ENCODE peak calls at places on chromosomes 2 and 18, in four cellular contexts. V is Peyer's patch, T is sigmoid colon, K is tibial nerve. H is an unnamed sample. For H3K27me3, the result is how much of the 10 kb centered on the place peaks cover.

GRCh38 chr2:109460553-109461324 is 153.0 kb downstream of the SEPTIN10 start:
- DNase-seq in V (peak), T (peak), K (no peak), H (no peak)

GRCh38 chr2:46521215-46521683 is 41.9 kb downstream of the TMEM247 start:
- DNase-seq in V (peak), T (peak), K (peak), H (no peak)

GRCh38 chr18:75658330-75658729 is 230.8 kb upstream of the SMIM21 start:
- DNase-seq in V (no peak), T (no peak), K (no peak), H (no peak)

GRCh38 chr2:9946818-9947217 is 4.7 kb upstream of the GRHL1 start:
- DNase-seq in V (no peak), T (no peak), K (no peak), H (no peak)

GRCh38 chr18:72460210-72460680 is 83.9 kb downstream of the CBLN2 start:
- DNase-seq in V (no peak), T (no peak), K (no peak), H (no peak)

GRCh38 chr2:196274387-196274809 is 103.0 kb upstream of the STK17B start:
- DNase-seq in V (peak), T (no peak), K (peak), H (no peak)

GRCh38 chr2:15808980-15809379 is 131.4 kb upstream of the MYCN start:
- DNase-seq in V (no peak), T (no peak), K (no peak), H (no peak)

GRCh38 chr2:108449410-108450200 is 599 bp downstream of the GCC2 start:
- DNase-seq in V (peak), T (no peak), K (peak), H (no peak)

GRCh38 chr2:1564506-1564905 is 151.2 kb downstream of the TPO start:
- DNase-seq in V (no peak), T (peak), K (no peak), H (no peak)

GRCh38 chr2:58644992-58645391 is 403.9 kb upstream of the FANCL start:
- DNase-seq in V (no peak), T (no peak), K (no peak), H (no peak)

GRCh38 chr2:74440005-74440377 is 1.7 kb downstream of the RTKN start:
- DNase-seq in V (no peak), T (peak), K (peak), H (no peak)

GRCh38 chr18:47342566-47342965 is 91.1 kb upstream of the SKOR2 start:
- DNase-seq in V (no peak), T (no peak), K (no peak), H (no peak)

GRCh38 chr2:38116762-38117161 is 40.8 kb upstream of the CYP1B1 start:
- DNase-seq in V (no peak), T (no peak), K (no peak), H (no peak)

GRCh38 chr2:27885246-27885645 is 4.9 kb downstream of the RBKS start:
- DNase-seq in V (no peak), T (no peak), K (no peak), H (no peak)

GRCh38 chr2:237157551-237158102 is 71.9 kb downstream of the COPS8 start:
- DNase-seq in V (no peak), T (no peak), K (no peak), H (no peak)

GRCh38 chr2:24276349-24276899 is 83.9 kb downstream of the ITSN2 start:
- DNase-seq in V (no peak), T (no peak), K (no peak), H (no peak)

GRCh38 chr2:132668189-132668833 is 1.7 kb downstream of the LYPD1 start:
- DNase-seq in V (no peak), T (no peak), K (no peak), H (no peak)

GRCh38 chr2:191391171-191391570 is 146.0 kb downstream of the MYO1B start:
- DNase-seq in V (no peak), T (no peak), K (no peak), H (no peak)

GRCh38 chr2:164896226-164896625 is 54.6 kb upstream of the COBLL1 start:
- DNase-seq in V (no peak), T (no peak), K (no peak), H (no peak)

GRCh38 chr2:176178807-176179271 is 9.6 kb upstream of the HOXD1 start:
- DNase-seq in V (no peak), T (no peak), K (no peak), H (no peak)

GRCh38 chr2:176184749-176185148 is 3.7 kb upstream of the HOXD1 start:
- DNase-seq in V (no peak), T (no peak), K (no peak), H (no peak)

GRCh38 chr2:176178271-176178806 is 10.1 kb upstream of the HOXD1 start:
- DNase-seq in V (no peak), T (no peak), K (no peak), H (no peak)

GRCh38 chr2:176182671-176183070 is 5.8 kb upstream of the HOXD1 start:
- DNase-seq in V (no peak), T (no peak), K (no peak), H (no peak)

GRCh38 chr2:176181551-176181950 is 6.9 kb upstream of the HOXD1 start:
- DNase-seq in V (no peak), T (no peak), K (no peak), H (no peak)
- H3K27me3 ChIP-seq in V (under half), T (under half), K (half or more), H (under half)

GRCh38 chr2:194559523-194559922 is 1097.5 kb upstream of the SLC39A10 start:
- DNase-seq in V (no peak), T (no peak), K (no peak), H (no peak)

GRCh38 chr2:194562329-194562728 is 1094.7 kb upstream of the SLC39A10 start:
- DNase-seq in V (no peak), T (no peak), K (no peak), H (no peak)

GRCh38 chr2:194557993-194558392 is 1099.0 kb upstream of the SLC39A10 start:
- DNase-seq in V (no peak), T (no peak), K (no peak), H (no peak)

GRCh38 chr2:194556639-194557038 is 1100.4 kb upstream of the SLC39A10 start:
- DNase-seq in V (no peak), T (no peak), K (no peak), H (no peak)

DNA sequence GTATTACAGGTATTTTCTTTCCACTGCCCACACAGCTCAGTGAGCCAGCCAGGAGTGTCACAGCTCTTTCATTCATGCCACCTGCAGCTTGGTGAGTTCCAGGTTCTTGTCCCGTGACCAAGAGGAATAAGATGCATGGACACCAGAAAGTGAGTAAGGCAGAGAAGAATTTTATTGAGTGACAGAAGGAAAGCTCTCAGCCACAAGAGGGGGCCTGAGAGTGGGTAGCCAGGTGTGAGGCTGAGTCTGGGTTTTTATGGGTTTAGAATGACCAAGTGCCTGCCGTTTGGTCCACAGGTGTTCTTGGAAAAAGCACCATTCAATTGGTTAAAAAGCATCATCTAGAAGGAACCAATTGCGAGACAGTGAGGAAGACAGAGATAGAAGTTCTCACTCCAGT is 1097.1 kb upstream of the SLC39A10 start:
- DNase-seq in V (no peak), T (no peak), K (no peak), H (no peak)
- TF ChIP-seq CTCF in V (no peak), T (no peak), K (no peak), H (no peak)

GRCh38 chr2:242051440-242051839 is 181.9 kb downstream of the RTP5 start:
- DNase-seq in V (no peak), T (no peak), K (no peak), H (no peak)
- H3K27me3 ChIP-seq in V (under half), T (under half), K (under half), H (half or more)

GRCh38 chr2:179261161-179261825 is 3.3 kb downstream of the SESTD1 start:
- DNase-seq in V (no peak), T (no peak), K (no peak), H (no peak)
- TF ChIP-seq CTCF in V (peak), T (no peak), K (peak), H (no peak)

GRCh38 chr2:115160523-115161521 is 718.4 kb downstream of the DPP10 start:
- DNase-seq in V (peak), T (no peak), K (no peak), H (no peak)
- H3K27me3 ChIP-seq in V (under half), T (under half), K (under half), H (under half)

DNA sequence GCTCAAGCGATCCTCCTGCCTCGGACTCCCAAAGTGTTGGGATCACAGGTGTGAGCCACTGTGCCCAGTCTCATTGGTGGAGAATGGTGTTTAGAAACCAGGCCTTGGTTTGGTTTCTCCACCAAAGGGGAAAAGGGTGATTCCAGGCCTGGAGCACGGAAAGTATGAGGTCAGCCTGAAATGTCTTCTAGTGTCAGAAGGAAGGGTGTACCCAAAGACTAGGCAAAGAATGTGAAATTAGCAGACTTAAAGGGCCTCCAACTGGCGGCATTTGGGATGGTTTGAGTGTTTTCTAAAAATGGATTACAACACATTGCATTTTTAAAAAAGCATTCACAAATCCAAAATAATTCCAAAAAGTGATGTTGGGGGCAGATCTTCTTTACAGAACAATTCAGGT is 139.6 kb downstream of the SH3BP4 start:
- DNase-seq in V (no peak), T (no peak), K (no peak), H (no peak)
- TF ChIP-seq CTCF in V (no peak), T (no peak), K (no peak), H (no peak)

DNA sequence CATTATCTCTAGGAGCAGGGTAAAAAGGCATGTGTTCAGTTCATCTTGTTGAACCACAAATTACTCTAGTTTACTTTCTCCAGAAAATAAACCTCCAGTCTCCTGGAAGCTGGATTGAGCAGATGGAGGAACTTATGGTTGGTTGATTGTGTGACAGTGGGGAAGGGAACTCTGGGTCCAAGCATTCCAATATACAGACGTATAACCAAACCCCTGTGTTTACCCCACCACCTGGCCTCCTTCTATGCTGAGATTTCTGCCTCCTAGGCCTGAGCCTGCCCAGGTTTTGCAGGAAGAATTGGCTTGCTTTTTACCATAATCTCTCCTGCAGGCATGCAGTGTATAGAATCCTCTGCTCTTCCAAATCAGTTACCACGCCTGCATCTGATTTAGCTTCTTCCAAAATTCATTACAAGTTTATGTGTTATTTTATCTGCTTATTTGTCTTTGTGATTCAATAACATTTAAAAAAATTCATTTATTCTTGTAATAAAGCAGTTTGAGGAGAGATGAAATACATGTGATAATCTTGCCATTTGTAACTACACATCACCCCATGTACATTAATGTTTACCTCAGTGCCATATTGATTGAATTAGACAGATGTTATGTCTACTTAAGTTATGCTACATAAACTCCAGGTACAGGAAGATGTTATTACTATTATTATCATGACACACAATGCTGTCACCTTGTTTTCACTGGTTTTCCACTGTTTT is 2.5 kb upstream of the RAB27B start:
- DNase-seq in V (no peak), T (no peak), K (no peak), H (no peak)
- H3K27me3 ChIP-seq in V (under half), T (under half), K (under half), H (under half)

GRCh38 chr2:3553946-3554345 is 4.2 kb downstream of the RNASEH1 start:
- DNase-seq in V (no peak), T (no peak), K (no peak), H (no peak)
- TF ChIP-seq CTCF in V (no peak), T (no peak), K (no peak), H (no peak)

GRCh38 chr2:126947090-126947404 is 48.4 kb downstream of the TEX51 start:
- DNase-seq in V (no peak), T (no peak), K (no peak), H (no peak)

GRCh38 chr2:126953483-126953882 is 54.8 kb downstream of the TEX51 start:
- DNase-seq in V (no peak), T (no peak), K (no peak), H (no peak)

GRCh38 chr2:126949775-126950174 is 51.1 kb downstream of the TEX51 start:
- DNase-seq in V (no peak), T (no peak), K (no peak), H (no peak)

GRCh38 chr2:126950499-126950898 is 51.8 kb downstream of the TEX51 start:
- DNase-seq in V (no peak), T (no peak), K (no peak), H (no peak)

DNA sequence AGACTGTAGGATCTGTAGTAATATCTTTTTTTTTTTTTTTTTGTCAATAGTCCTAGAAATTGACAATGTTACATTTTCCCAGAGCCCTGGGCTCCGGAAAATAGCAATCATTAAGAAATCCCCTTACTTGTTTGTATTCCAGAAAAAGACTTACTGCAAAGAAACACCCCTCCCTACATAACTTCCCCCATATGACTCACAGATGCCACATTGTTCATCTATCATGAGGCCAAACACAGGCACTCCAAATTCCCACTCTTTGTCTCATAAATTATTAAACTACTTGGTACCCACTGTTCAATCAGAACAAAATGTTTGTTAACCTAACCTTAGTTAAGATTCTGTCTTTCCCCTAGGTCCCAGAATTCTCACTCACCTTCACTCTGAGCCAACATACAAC is 53.5 kb downstream of the TEX51 start:
- DNase-seq in V (no peak), T (no peak), K (no peak), H (no peak)
- H3K27me3 ChIP-seq in V (under half), T (under half), K (under half), H (under half)